ENCODE peak calls at places on chromosomes 12 and 14, in five cellular contexts. A is T-cell, P is A673, S is NCI-H2171 treated with DMSO at 0.1 percent for 48 hours, R is NCI-H2029. T is an unnamed sample.

GRCh38 chr12:84397279-84397678 is 515.3 kb downstream of the SLC6A15 start:
- DNase-seq in A (no peak), P (peak; percentile 11), S (peak; percentile 19), R (no peak), T (no peak)

GRCh38 chr12:53267309-53268008 is 640 bp upstream of the ESPL1 start:
- DNase-seq in A (no peak), P (no peak), S (no peak), R (no peak), T (no peak)

GRCh38 chr14:58193542-58193941 is 6.4 kb upstream of the ACTR10 start:
- DNase-seq in A (no peak), P (no peak), S (no peak), R (peak; percentile 62), T (no peak)

GRCh38 chr12:52086944-52087835 is 7.7 kb downstream of the SMIM41 start:
- DNase-seq in A (no peak), P (no peak), S (no peak), R (no peak), T (no peak)

GRCh38 chr14:58812050-58812690 is 174.4 kb downstream of the DACT1 start:
- DNase-seq in A (no peak), P (no peak), S (peak; percentile 75), R (no peak), T (no peak)

GRCh38 chr14:81436296-81437138 is 36.4 kb upstream of the STON2 start:
- DNase-seq in A (peak; percentile 5), P (peak; percentile 88), S (peak; percentile 88), R (peak; percentile 37), T (peak; percentile 70)

GRCh38 chr12:46874642-46875041 is 48.8 kb upstream of the SLC38A4 start:
- DNase-seq in A (no peak), P (no peak), S (no peak), R (no peak), T (no peak)

GRCh38 chr12:120791669-120792176 is 66.1 kb downstream of the ACADS start:
- DNase-seq in A (no peak), P (no peak), S (no peak), R (no peak), T (no peak)

GRCh38 chr14:89320381-89321000 is 96.5 kb downstream of the FOXN3 start:
- DNase-seq in A (no peak), P (no peak), S (no peak), R (no peak), T (no peak)